ENCODE peak calls at places on chromosome 19, in four cellular contexts. S is nephron progenitor cell, M is thoracic aorta, Q is GM06990. N is an unnamed sample.

GRCh38 chr19:18710986-18711751 is 27.7 kb downstream of the CRTC1 start:
- DNase-seq in M (peak; percentile 12), S (no peak), Q (no peak), N (no peak)

GRCh38 chr19:18562086-18562485 is 4.4 kb downstream of the KXD1 start:
- DNase-seq in Q (no peak), M (peak; percentile 38), S (no peak), N (no peak)

GRCh38 chr19:13794388-13794751 is 873 bp upstream of the ZSWIM4 start:
- DNase-seq in M (peak; percentile 60), Q (no peak), S (no peak), N (no peak)

GRCh38 chr19:27872370-27872769 is 1340.6 kb downstream of the UQCRFS1 start:
- DNase-seq in Q (no peak), S (no peak), M (no peak), N (no peak)

GRCh38 chr19:10112895-10113591 is 1.6 kb downstream of the P2RY11 start:
- DNase-seq in S (peak; percentile 65), Q (peak; percentile 82), M (no peak), N (peak; percentile 73)

GRCh38 chr19:35346193-35347052 is 1.3 kb upstream of the FFAR1 start:
- DNase-seq in M (no peak), S (no peak), Q (peak; percentile 76), N (peak; percentile 84)

GRCh38 chr19:58551577-58552471 is 3.1 kb downstream of the CHMP2A start:
- DNase-seq in S (no peak), M (no peak), Q (no peak), N (no peak)

GRCh38 chr19:8654591-8655339 is 24.3 kb downstream of the NFILZ start:
- DNase-seq in Q (peak; percentile 50), S (peak; percentile 80), M (no peak), N (peak; percentile 87)

GRCh38 chr19:18495204-18495911 is 26.5 kb downstream of the ELL start:
- DNase-seq in M (no peak), Q (no peak), S (peak; percentile 42), N (no peak)

GRCh38 chr19:4455742-4456565 is 1.6 kb downstream of the UBXN6 start:
- DNase-seq in Q (no peak), S (peak; percentile 52), M (no peak), N (no peak)

GRCh38 chr19:39596911-39597310 is 5.4 kb upstream of the LGALS13 start:
- DNase-seq in Q (no peak), S (no peak), M (no peak), N (no peak)

GRCh38 chr19:41811036-41811435 is 14.6 kb downstream of the CEACAM3 start:
- DNase-seq in M (no peak), S (no peak), Q (no peak), N (peak; percentile 39)

GRCh38 chr19:6035026-6035425 is 57.1 kb upstream of the RANBP3 start:
- DNase-seq in Q (no peak), M (no peak), S (no peak), N (no peak)

GRCh38 chr19:39533003-39533512 is 406 bp upstream of the EID2B start:
- DNase-seq in Q (no peak), S (no peak), M (no peak), N (no peak)

GRCh38 chr19:35704218-35704617 is at the start of gene ZBTB32:
- DNase-seq in S (peak; percentile 62), Q (no peak), M (no peak), N (peak; percentile 37)

GRCh38 chr19:7229735-7230134 is 64.5 kb downstream of the INSR start:
- DNase-seq in Q (no peak), S (no peak), M (no peak), N (no peak)

GRCh38 chr19:11736696-11737095 is 2.0 kb downstream of the ZNF823 start:
- DNase-seq in M (peak; percentile 2), S (no peak), Q (peak; percentile 42), N (peak; percentile 55)

GRCh38 chr19:45179063-45179847 is 671 bp downstream of the BLOC1S3 start:
- DNase-seq in M (no peak), Q (peak; percentile 64), S (peak; percentile 61), N (peak; percentile 51)

GRCh38 chr19:56718231-56718630 is 46.7 kb upstream of the ZNF835 start:
- DNase-seq in Q (no peak), M (no peak), S (no peak), N (no peak)

GRCh38 chr19:41691268-41691970 is 3.3 kb upstream of the CEACAM7 start:
- DNase-seq in S (no peak), M (no peak), Q (no peak), N (peak; percentile 64)

GRCh38 chr19:23887642-23888041 is 27.0 kb upstream of the ZNF726 start:
- DNase-seq in S (no peak), M (no peak), Q (no peak), N (no peak)

GRCh38 chr19:5827342-5827890 is 12.1 kb downstream of the FUT6 start:
- DNase-seq in Q (no peak), S (no peak), M (no peak), N (no peak)

GRCh38 chr19:19463348-19464117 is 51.8 kb downstream of the TSSK6 start:
- DNase-seq in M (no peak), Q (no peak), S (no peak), N (no peak)

GRCh38 chr19:53868091-53868891 is 608 bp downstream of the MYADM start:
- DNase-seq in S (peak; percentile 55), Q (no peak), M (no peak), N (peak; percentile 56)

GRCh38 chr19:40802300-40803169 is 3.5 kb downstream of the EGLN2 start:
- DNase-seq in S (no peak), M (no peak), Q (peak; percentile 26), N (no peak)

GRCh38 chr19:10388957-10389356 is 8.6 kb upstream of the TYK2 start:
- DNase-seq in M (peak; percentile 76), S (peak; percentile 95), Q (peak; percentile 46), N (peak; percentile 70)

GRCh38 chr19:17860331-17860992 is 752 bp downstream of the RPL18A start:
- DNase-seq in M (no peak), S (no peak), Q (no peak), N (no peak)

GRCh38 chr19:10575011-10575716 is 6.4 kb upstream of the CDKN2D start:
- DNase-seq in S (no peak), M (no peak), Q (no peak), N (no peak)

GRCh38 chr19:9808855-9809646 is 9.8 kb downstream of the FBXL12 start:
- DNase-seq in Q (no peak), M (no peak), S (no peak), N (no peak)

GRCh38 chr19:4197625-4198466 is 15.4 kb downstream of the ANKRD24 start:
- DNase-seq in S (peak; percentile 67), M (no peak), Q (no peak), N (peak; percentile 63)

GRCh38 chr19:12140545-12141404 is 625 bp upstream of the ZNF20 start:
- DNase-seq in S (peak; percentile 81), M (peak; percentile 31), Q (peak; percentile 81), N (peak; percentile 78)

GRCh38 chr19:3790941-3791340 is 4.8 kb upstream of the MATK start:
- DNase-seq in S (no peak), Q (no peak), M (no peak), N (no peak)

GRCh38 chr19:19546751-19547162 is 8.7 kb downstream of the CILP2 start:
- DNase-seq in M (no peak), Q (no peak), S (no peak), N (no peak)

GRCh38 chr19:2739602-2740313 is at the start of gene SLC39A3:
- DNase-seq in S (peak; percentile 100), Q (peak; percentile 92), M (peak; percentile 96), N (peak; percentile 100)
- TF ChIP-seq CTCF in S (no peak), Q (no peak), M (peak; percentile 35), N (no peak)

DNA sequence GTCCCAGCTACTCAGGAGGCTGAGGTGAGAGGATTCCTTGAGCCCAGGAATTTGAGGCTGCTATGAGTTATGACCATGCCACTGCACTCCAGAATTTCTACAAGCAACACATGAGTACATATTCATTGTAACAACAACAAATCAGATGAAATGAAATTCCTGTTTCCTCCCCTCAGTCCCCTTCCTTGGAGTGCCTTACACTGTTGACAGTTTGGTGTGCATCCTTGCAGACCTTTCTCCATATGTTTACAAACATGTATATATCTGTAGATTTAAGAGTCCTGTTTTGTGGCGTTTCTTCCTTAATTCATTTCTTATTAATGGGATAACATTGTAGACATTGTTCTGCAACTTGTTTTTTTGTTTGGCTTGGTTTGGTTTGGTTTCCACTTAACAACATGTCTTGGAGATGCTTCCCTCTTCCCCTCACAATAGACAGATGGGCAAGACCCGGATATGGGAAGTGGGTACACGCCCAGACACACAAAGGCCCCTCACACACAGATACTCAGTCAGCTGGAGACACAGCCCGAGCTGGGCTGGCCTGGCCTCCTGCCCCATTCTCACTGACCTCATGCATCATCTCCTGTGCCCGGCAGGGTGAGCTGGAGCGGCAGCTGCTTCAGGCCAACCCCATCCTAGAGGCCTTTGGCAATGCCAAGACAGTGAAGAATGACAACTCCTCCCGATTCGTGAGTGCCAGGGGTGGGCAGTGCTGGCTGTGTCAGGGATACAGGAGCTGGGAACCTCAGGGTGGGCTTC is 21.7 kb downstream of the MYH14 start:
- DNase-seq in Q (no peak), S (no peak), M (no peak), N (no peak)
- TF ChIP-seq CTCF in Q (no peak), S (no peak), M (no peak), N (no peak)

DNA sequence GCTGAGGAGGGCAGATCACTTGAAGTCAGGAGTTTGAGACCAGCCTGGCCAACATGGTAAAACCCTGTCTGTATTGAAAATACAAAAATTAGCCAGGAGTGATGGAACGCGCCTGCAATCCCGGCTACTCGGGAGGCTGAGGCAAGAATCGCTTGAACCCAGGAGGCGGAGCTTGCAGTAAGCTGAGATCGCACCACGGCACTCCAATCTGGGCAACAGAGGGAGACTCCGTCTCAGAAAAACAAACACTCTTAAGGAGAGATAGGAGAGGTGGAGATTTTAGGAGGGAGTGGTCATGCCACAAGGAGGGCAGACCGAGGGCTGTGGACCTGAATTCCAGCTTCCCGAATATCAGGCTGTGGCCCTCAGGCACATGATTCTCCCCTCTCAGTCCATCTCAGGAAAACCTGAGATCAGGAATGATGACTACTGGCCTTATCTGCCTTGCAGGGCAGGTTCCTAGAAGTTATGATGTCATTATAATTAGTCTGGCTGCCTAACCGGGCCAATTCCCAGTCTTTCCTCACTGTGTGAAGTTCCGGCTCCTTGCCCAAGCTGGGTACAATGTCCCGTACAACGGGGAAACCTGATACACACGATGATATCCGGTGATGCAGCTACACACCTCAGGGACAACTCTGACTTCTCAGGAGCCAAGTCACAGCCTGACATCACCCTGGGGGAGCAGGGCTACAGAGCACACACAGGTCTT is 2.5 kb downstream of the SLC35E1 start:
- DNase-seq in Q (no peak), S (no peak), M (no peak), N (no peak)
- TF ChIP-seq CTCF in Q (no peak), S (no peak), M (no peak), N (no peak)

DNA sequence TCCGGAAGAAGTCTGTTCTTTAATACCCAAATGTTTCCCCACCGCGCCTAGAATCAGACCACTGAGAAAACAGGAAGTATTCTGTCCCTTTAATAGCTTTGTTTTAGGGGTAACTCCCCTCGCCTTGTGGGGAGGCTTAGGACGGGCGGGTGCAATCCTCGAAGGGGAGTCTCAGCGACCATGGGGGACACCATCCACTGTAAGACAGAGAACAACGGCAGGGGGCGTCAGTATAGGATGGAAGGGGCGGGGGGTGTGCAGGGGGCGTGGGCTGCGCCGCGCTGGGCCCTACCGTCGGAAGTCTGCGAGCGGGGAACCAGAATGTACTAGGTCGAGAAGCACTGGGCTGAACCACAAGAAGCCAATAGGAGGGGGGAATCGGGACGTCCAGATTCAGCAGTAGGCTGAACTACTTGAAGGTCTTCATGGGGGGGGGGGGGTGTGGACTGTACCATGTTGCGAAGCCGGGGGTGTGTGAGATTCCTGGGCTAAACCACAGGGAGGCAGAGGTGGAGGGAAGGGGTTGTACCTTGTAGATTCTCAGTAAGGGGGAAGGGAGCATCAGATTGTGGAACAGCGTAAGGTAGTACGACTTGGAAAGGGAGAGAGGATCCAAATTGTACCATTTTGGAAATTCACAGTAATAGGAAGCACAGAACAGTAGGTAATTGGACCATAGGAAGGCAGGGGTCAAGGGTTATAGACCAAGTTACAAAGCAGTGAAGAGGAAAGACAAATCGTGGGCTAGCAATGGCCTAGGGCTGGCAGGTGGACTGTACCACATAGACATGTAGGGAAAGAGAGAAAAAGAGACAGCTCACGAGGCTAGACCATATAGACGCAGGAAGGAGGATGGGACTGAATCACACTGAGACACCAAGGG is 1.0 kb upstream of the DBP start:
- DNase-seq in M (no peak), Q (peak; percentile 90), S (peak; percentile 78), N (peak; percentile 86)
- TF ChIP-seq CTCF in M (no peak), Q (peak; percentile 34), S (no peak), N (no peak)

N was measured in GM13976.